ENCODE peak calls at places on chromosomes 4 and X, in nine cellular contexts. X is AG10803; H is T-helper 1 cell; A is naive thymus-derived CD8-positive, alpha-beta T cell; W is amygdala; F is left colon; P is GM23248; K is NCI-H1694; N is T-helper 2 cell. J is an unnamed sample.

GRCh38 chrX:149074429-149074828 is 430.7 kb downstream of the IDS start:
- DNase-seq in X (peak), H (peak), A (no peak), W (no peak), F (no peak), P (peak), K (no peak), N (no peak), J (no peak)

GRCh38 chr4:133403913-133404312 is 254.8 kb downstream of the PCDH10 start:
- DNase-seq in X (no peak), H (no peak), A (no peak), W (no peak), F (no peak), P (no peak), K (no peak), N (no peak), J (no peak)

GRCh38 chrX:123728001-123728400 is 4.9 kb downstream of the THOC2 start:
- DNase-seq in X (no peak), H (no peak), A (no peak), W (no peak), F (no peak), P (no peak), K (no peak), N (no peak), J (peak)

GRCh38 chr4:112312610-112313239 is 15.6 kb downstream of the ALPK1 start:
- DNase-seq in X (no peak), H (peak), A (no peak), W (no peak), F (no peak), P (no peak), K (no peak), N (no peak), J (no peak)

GRCh38 chr4:82785248-82786003 is 13.2 kb downstream of the SCD5 start:
- DNase-seq in X (peak), H (no peak), A (no peak), W (no peak), F (no peak), P (peak), K (no peak), N (no peak), J (peak)

GRCh38 chr4:154618708-154619315 is 6.4 kb upstream of the FGG start:
- DNase-seq in X (peak), H (peak), A (peak), W (peak), F (peak), P (peak), K (peak), N (no peak), J (peak)

GRCh38 chrX:78650906-78651437 is 8.2 kb downstream of the RTL3 start:
- DNase-seq in X (peak), H (peak), A (no peak), W (no peak), F (no peak), P (peak), K (no peak), N (no peak), J (no peak)

GRCh38 chrX:68568136-68568535 is 69.3 kb downstream of the YIPF6 start:
- DNase-seq in X (no peak), H (peak), A (no peak), W (no peak), F (no peak), P (no peak), K (no peak), N (no peak), J (no peak)

GRCh38 chr4:4377683-4378082 is 9.2 kb upstream of the NSG1 start:
- DNase-seq in X (no peak), H (no peak), A (no peak), W (no peak), F (no peak), P (no peak), K (no peak), N (no peak), J (no peak)

GRCh38 chr4:24973471-24974251 is 57.1 kb downstream of the LGI2 start:
- DNase-seq in X (peak), H (no peak), A (no peak), W (no peak), F (peak), P (peak), K (no peak), N (no peak), J (no peak)

GRCh38 chr4:143185253-143186107 is 763 bp downstream of the USP38 start:
- DNase-seq in X (peak), H (no peak), A (no peak), W (no peak), F (peak), P (peak), K (no peak), N (no peak), J (no peak)

GRCh38 chr4:124726269-124726668 is 13.7 kb upstream of the ANKRD50 start:
- DNase-seq in X (no peak), H (no peak), A (no peak), W (no peak), F (no peak), P (no peak), K (no peak), N (no peak), J (no peak)

GRCh38 chr4:3232871-3233271 is 16.1 kb upstream of the MSANTD1 start:
- DNase-seq in X (no peak), H (no peak), A (no peak), W (no peak), F (no peak), P (no peak), K (no peak), N (no peak), J (no peak)

GRCh38 chrX:84064164-84064563 is 123.8 kb downstream of the RPS6KA6 start:
- DNase-seq in X (peak), H (no peak), A (no peak), W (no peak), F (no peak), P (peak), K (no peak), N (no peak), J (no peak)

GRCh38 chr4:83599183-83599582 is 63.3 kb downstream of the GPAT3 start:
- DNase-seq in X (peak), H (peak), A (no peak), W (no peak), F (no peak), P (peak), K (no peak), N (no peak), J (peak)

GRCh38 chr4:182695842-182696241 is 221.3 kb downstream of the DCTD start:
- DNase-seq in X (no peak), H (no peak), A (no peak), W (no peak), F (no peak), P (peak), K (no peak), N (no peak), J (no peak)

GRCh38 chrX:153411988-153412574 is 809 bp downstream of the ZFP92 start:
- DNase-seq in X (no peak), H (no peak), A (no peak), W (no peak), F (no peak), P (peak), K (no peak), N (no peak), J (no peak)

GRCh38 chr4:1196421-1197183 is 24.2 kb upstream of the SPON2 start:
- DNase-seq in X (no peak), H (no peak), A (no peak), W (no peak), F (no peak), P (no peak), K (no peak), N (no peak), J (no peak)

GRCh38 chr4:151676301-151676700 is 84.5 kb downstream of the GATB start:
- DNase-seq in X (peak), H (no peak), A (no peak), W (no peak), F (no peak), P (peak), K (peak), N (no peak), J (no peak)

GRCh38 chr4:34720563-34720962 is 1523.8 kb downstream of the ARAP2 start:
- DNase-seq in X (peak), H (no peak), A (no peak), W (no peak), F (no peak), P (peak), K (peak), N (no peak), J (peak)

GRCh38 chr4:120926358-120927025 is 4.0 kb upstream of the PRDM5 start:
- DNase-seq in X (peak), H (no peak), A (no peak), W (no peak), F (no peak), P (peak), K (no peak), N (no peak), J (no peak)

GRCh38 chrX:17024896-17025295 is 78.4 kb downstream of the REPS2 start:
- DNase-seq in X (no peak), H (no peak), A (no peak), W (no peak), F (peak), P (no peak), K (no peak), N (no peak), J (no peak)

GRCh38 chrX:78945186-78945912 is at the start of gene P2RY10:
- DNase-seq in X (no peak), H (peak), A (peak), W (no peak), F (peak), P (no peak), K (no peak), N (no peak), J (no peak)

GRCh38 chrX:35380808-35381700 is 417.1 kb upstream of the MAGEB16 start:
- DNase-seq in X (peak), H (no peak), A (no peak), W (no peak), F (no peak), P (peak), K (no peak), N (no peak), J (peak)

GRCh38 chrX:129077384-129077783 is 445.9 kb downstream of the SMARCA1 start:
- DNase-seq in X (no peak), H (no peak), A (no peak), W (no peak), F (no peak), P (no peak), K (no peak), N (no peak), J (no peak)

GRCh38 chr4:2297606-2298517 is 36.0 kb upstream of the MXD4 start:
- DNase-seq in X (no peak), H (no peak), A (no peak), W (no peak), F (no peak), P (no peak), K (no peak), N (no peak), J (no peak)

GRCh38 chrX:112844250-112844649 is 3.6 kb upstream of the AMOT start:
- DNase-seq in X (no peak), H (peak), A (no peak), W (no peak), F (no peak), P (peak), K (no peak), N (no peak), J (no peak)

GRCh38 chr4:100936676-100937390 is 410.5 kb downstream of the PPP3CA start:
- DNase-seq in X (no peak), H (no peak), A (no peak), W (no peak), F (no peak), P (no peak), K (peak), N (no peak), J (no peak)

GRCh38 chrX:124736553-124737240 is 390.3 kb downstream of the SH2D1A start:
- DNase-seq in X (no peak), H (peak), A (peak), W (no peak), F (peak), P (no peak), K (no peak), N (peak), J (no peak)

GRCh38 chr4:187612211-187612780 is 383.3 kb upstream of the ZFP42 start:
- DNase-seq in X (peak), H (no peak), A (no peak), W (no peak), F (no peak), P (peak), K (no peak), N (no peak), J (no peak)

GRCh38 chrX:103367502-103367901 is 8.8 kb upstream of the BEX3 start:
- DNase-seq in X (peak), H (no peak), A (no peak), W (no peak), F (no peak), P (peak), K (no peak), N (no peak), J (no peak)

GRCh38 chr4:168604496-168605373 is 107.9 kb downstream of the PALLD start:
- DNase-seq in X (peak), H (no peak), A (no peak), W (no peak), F (no peak), P (peak), K (no peak), N (no peak), J (peak)

GRCh38 chrX:140503714-140504351 is 1.0 kb downstream of the SOX3 start:
- DNase-seq in X (peak), H (no peak), A (no peak), W (no peak), F (peak), P (peak), K (no peak), N (no peak), J (peak)

GRCh38 chr4:185559913-185560281 is 24.6 kb upstream of the PDLIM3 start:
- DNase-seq in X (peak), H (no peak), A (no peak), W (no peak), F (peak), P (peak), K (no peak), N (no peak), J (peak)

GRCh38 chrX:132146456-132146855 is 18.6 kb upstream of the FRMD7 start:
- DNase-seq in X (no peak), H (no peak), A (no peak), W (no peak), F (no peak), P (no peak), K (no peak), N (no peak), J (no peak)

GRCh38 chr4:122541996-122542395 is 78.9 kb downstream of the IL21 start:
- DNase-seq in X (no peak), H (no peak), A (no peak), W (no peak), F (no peak), P (no peak), K (no peak), N (no peak), J (no peak)

GRCh38 chrX:12978205-12979010 is 3.5 kb downstream of the TMSB4X start:
- DNase-seq in X (peak), H (peak), A (peak), W (peak), F (peak), P (peak), K (no peak), N (peak), J (no peak)